ENCODE peak calls at places on chromosomes 16 and 17, in eight cellular contexts. I, N, L, J, E, T, W and M are unnamed samples.

GRCh38 chr17:56441331-56441730 is 152.2 kb upstream of the NOG start:
- DNase-seq in I (peak; percentile 14), N (no peak), L (no peak), J (no peak), E (no peak), T (no peak), W (peak; percentile 16), M (peak; percentile 93)

GRCh38 chr16:720507-720989 is 398 bp upstream of the ANTKMT start:
- DNase-seq in I (peak; percentile 81), N (no peak), L (no peak), J (peak; percentile 33), E (no peak), T (no peak), W (peak; percentile 50), M (peak; percentile 70)

GRCh38 chr17:59124665-59125064 is 18.0 kb upstream of the TRIM37 start:
- DNase-seq in I (no peak), N (no peak), L (no peak), J (no peak), E (no peak), T (no peak), W (peak; percentile 22), M (no peak)

GRCh38 chr17:75876938-75877751 is 1.2 kb downstream of the TRIM47 start:
- DNase-seq in I (no peak), N (peak; percentile 96), L (peak; percentile 96), J (no peak), E (peak; percentile 98), T (peak; percentile 22), W (peak; percentile 95), M (peak; percentile 97)

GRCh38 chr17:28728364-28729200 is at the start of gene NEK8:
- DNase-seq in I (peak; percentile 97), N (peak; percentile 96), L (peak; percentile 99), J (peak; percentile 97), E (peak; percentile 99), T (peak; percentile 99), W (peak; percentile 96), M (peak; percentile 96)

GRCh38 chr17:38897671-38898290 is 27.6 kb upstream of the LASP1NB start:
- DNase-seq in I (no peak), N (no peak), L (no peak), J (no peak), E (no peak), T (no peak), W (no peak), M (no peak)

GRCh38 chr17:4304417-4305027 is 40.7 kb upstream of the ANKFY1 start:
- DNase-seq in I (peak; percentile 68), N (no peak), L (peak; percentile 81), J (peak; percentile 38), E (no peak), T (peak; percentile 52), W (peak; percentile 60), M (no peak)

GRCh38 chr17:31393749-31394146 is 2.3 kb downstream of the RAB11FIP4 start:
- DNase-seq in I (no peak), N (no peak), L (no peak), J (no peak), E (peak; percentile 50), T (no peak), W (no peak), M (no peak)

GRCh38 chr16:140175-140857 is 1.8 kb upstream of the NPRL3 start:
- DNase-seq in I (no peak), N (no peak), L (no peak), J (no peak), E (no peak), T (no peak), W (no peak), M (no peak)

GRCh38 chr17:21059761-21060160 is 16.9 kb upstream of the USP22 start:
- DNase-seq in I (no peak), N (no peak), L (no peak), J (no peak), E (no peak), T (no peak), W (peak; percentile 19), M (no peak)

GRCh38 chr16:88355389-88356123 is 27.2 kb upstream of the ZNF469 start:
- DNase-seq in I (no peak), N (no peak), L (no peak), J (no peak), E (no peak), T (no peak), W (no peak), M (no peak)

GRCh38 chr17:19533718-19534561 is at the start of gene SLC47A1:
- DNase-seq in I (peak; percentile 26), N (peak; percentile 42), L (no peak), J (peak; percentile 17), E (peak; percentile 69), T (no peak), W (no peak), M (no peak)

GRCh38 chr17:83062818-83063671 is 16.4 kb upstream of the METRNL start:
- DNase-seq in I (no peak), N (no peak), L (peak; percentile 2), J (no peak), E (peak; percentile 49), T (no peak), W (no peak), M (peak; percentile 44)

DNA sequence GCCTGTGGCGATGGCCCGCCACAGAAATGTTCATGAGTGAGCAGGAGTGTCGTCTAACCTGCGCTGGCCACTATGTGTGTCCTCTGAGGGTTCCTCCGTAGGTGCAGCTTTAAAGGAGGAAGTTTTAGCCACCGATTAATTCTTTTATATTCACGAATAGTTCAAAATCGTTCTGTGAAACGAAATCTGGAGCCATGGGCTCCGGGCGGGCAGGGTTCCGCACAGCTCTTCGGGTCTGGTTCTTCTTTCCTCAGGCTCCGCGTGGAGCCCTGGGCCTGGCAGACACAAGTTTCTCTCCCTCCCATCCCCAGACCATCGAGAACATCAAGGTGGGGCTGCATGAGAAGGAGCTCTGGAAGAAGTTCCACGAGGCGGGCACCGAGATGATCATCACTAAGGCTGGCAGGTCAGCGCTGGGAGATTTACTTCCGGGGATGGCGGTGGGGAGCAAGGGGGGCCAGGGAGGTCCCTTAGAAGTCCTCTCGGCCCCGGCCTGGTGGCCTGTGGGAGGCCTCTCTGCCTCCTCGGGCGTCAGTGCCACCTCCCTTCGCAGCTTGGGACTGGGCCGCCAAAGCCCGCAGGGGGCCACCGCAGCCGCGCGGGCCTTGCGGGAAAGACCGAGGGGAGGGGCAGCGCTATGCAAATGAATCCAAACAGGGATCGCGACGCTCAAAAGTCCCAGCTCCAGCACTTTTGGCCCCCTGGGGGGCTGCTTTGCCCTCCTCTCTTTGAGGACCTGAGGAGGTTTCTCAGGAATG is 5.2 kb downstream of the TBX4 start:
- DNase-seq in I (peak; percentile 16), N (no peak), L (no peak), J (no peak), E (peak; percentile 59), T (no peak), W (no peak), M (peak; percentile 39)
- H3K4me3 ChIP-seq in I (peak overlapping the region; percentile 29), N (no peak overlapping the region), L (peak overlapping the region; percentile 22), J (no peak overlapping the region), E (peak overlapping the region; percentile 20), T (no peak overlapping the region), W (no peak overlapping the region), M (no peak overlapping the region)

GRCh38 chr16:74607310-74607966 is 524 bp upstream of the GLG1 start:
- DNase-seq in I (no peak), N (no peak), L (no peak), J (no peak), E (no peak), T (peak; percentile 13), W (no peak), M (no peak)
- H3K27ac ChIP-seq in I (peak overlapping the region; percentile 94), N (peak overlapping the region; percentile 96), L (peak overlapping the region; percentile 93), J (peak overlapping the region; percentile 96), E (peak overlapping the region; percentile 97), T (peak overlapping the region; percentile 91), W (peak overlapping the region; percentile 62), M (peak overlapping the region; percentile 64)

GRCh38 chr16:82857693-82858337 is 231.0 kb downstream of the CDH13 start:
- DNase-seq in I (no peak), N (no peak), L (no peak), J (no peak), E (no peak), T (no peak), W (no peak), M (no peak)
- H3K36me3 ChIP-seq in I (no peaks in the 10 kb centered on the region), N (no peaks in the 10 kb centered on the region), L (no peaks in the 10 kb centered on the region), J (no peaks in the 10 kb centered on the region), E (peaks cover 8% of the 10 kb centered on the region), T (no peaks in the 10 kb centered on the region), W (no peaks in the 10 kb centered on the region), M (no peaks in the 10 kb centered on the region)

DNA sequence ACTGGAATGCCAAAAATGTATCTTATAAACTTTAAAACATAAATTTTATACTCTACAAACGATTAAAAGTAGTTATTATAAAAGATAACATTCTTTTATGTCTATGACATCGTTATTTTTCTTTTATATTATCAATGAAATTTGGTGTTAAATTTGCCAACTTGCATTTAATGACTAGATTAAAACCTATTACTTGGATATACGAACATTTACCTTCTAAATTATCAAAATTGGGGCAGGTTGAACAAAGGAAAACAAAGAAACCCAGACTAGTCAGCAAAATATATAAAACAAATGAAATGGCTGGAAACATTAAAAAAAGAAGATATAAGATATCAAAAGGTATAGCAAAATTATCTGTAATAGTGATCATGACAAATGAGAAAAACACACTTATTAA is 34.1 kb upstream of the ABCA3 start:
- DNase-seq in I (no peak), N (no peak), L (no peak), J (no peak), E (no peak), T (no peak), W (no peak), M (no peak)
- H3K4me3 ChIP-seq in I (no peak overlapping the region), N (no peak overlapping the region), L (no peak overlapping the region), J (no peak overlapping the region), E (no peak overlapping the region), T (no peak overlapping the region), W (no peak overlapping the region), M (no peak overlapping the region)

DNA sequence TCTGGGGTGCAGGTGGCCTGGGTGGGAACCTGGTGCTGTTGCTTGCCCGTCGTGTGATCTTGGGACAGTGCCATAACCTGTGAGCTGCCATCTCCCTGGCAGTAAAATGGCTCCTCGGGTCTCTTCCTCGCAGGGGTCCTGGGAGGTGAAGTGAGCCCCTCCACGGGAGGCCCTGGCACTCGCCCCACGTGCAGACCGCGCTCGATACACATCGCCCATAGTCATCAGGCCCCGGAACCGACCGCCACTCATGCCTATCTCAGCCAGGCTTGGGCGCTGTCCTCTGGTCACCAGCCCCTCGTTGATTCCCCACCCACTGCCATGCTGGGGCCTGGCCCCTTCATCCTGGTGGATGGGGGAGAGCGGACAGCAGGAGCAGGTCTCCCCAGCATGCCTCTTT is 21.5 kb upstream of the OSGIN1 start:
- DNase-seq in I (no peak), N (no peak), L (no peak), J (no peak), E (no peak), T (no peak), W (no peak), M (no peak)
- H3K27ac ChIP-seq in I (no peak overlapping the region), N (no peak overlapping the region), L (no peak overlapping the region), J (no peak overlapping the region), E (no peak overlapping the region), T (no peak overlapping the region), W (no peak overlapping the region), M (no peak overlapping the region)

GRCh38 chr17:43550754-43551153 is 4.6 kb upstream of the ETV4 start:
- DNase-seq in I (no peak), N (no peak), L (no peak), J (no peak), E (no peak), T (no peak), W (no peak), M (no peak)
- H3K36me3 ChIP-seq in I (no peaks in the 10 kb centered on the region), N (no peaks in the 10 kb centered on the region), L (no peaks in the 10 kb centered on the region), J (no peaks in the 10 kb centered on the region), E (no peaks in the 10 kb centered on the region), T (no peaks in the 10 kb centered on the region), W (no peaks in the 10 kb centered on the region), M (no peaks in the 10 kb centered on the region)